ENCODE peak calls at places on chromosomes 3 and 15, in six cellular contexts. I is activated B cell treated with CpG ODN at 0.5 μM for 24 hours, Q is OCI-LY7, S is heart left ventricle, U is lower leg skin, C is adrenal gland. W is an unnamed sample.

GRCh38 chr15:70299931-70300858 is 202.5 kb upstream of the TLE3 start:
- DNase-seq in I (peak), Q (peak), S (no peak), U (no peak), C (no peak), W (no peak)

GRCh38 chr15:92882697-92883642 is 17.2 kb upstream of the CHD2 start:
- DNase-seq in I (no peak), Q (peak), S (peak), U (no peak), C (peak), W (no peak)

GRCh38 chr3:197209366-197210260 is 88.8 kb downstream of the DLG1 start:
- DNase-seq in I (no peak), Q (no peak), S (no peak), U (no peak), C (no peak), W (no peak)

GRCh38 chr3:5002174-5002870 is 23.1 kb downstream of the BHLHE40 start:
- DNase-seq in I (no peak), Q (no peak), S (no peak), U (no peak), C (no peak), W (peak)

GRCh38 chr3:153087595-153088566 is 74.1 kb upstream of the RAP2B start:
- DNase-seq in I (no peak), Q (no peak), S (peak), U (peak), C (no peak), W (no peak)

GRCh38 chr3:149247025-149247710 is 25.5 kb upstream of the CP start:
- DNase-seq in I (no peak), Q (peak), S (no peak), U (no peak), C (no peak), W (no peak)

GRCh38 chr3:193983846-193984245 is 152.1 kb upstream of the HES1 start:
- DNase-seq in I (no peak), Q (no peak), S (no peak), U (no peak), C (no peak), W (no peak)

GRCh38 chr15:99423186-99424130 is 142.3 kb upstream of the MEF2A start:
- DNase-seq in I (no peak), Q (no peak), S (no peak), U (no peak), C (no peak), W (no peak)

GRCh38 chr3:17030956-17031652 is 146.3 kb downstream of the PLCL2 start:
- DNase-seq in I (no peak), Q (peak), S (no peak), U (no peak), C (no peak), W (no peak)

GRCh38 chr3:127031845-127032244 is 48.9 kb downstream of the PLXNA1 start:
- DNase-seq in I (no peak), Q (no peak), S (no peak), U (no peak), C (no peak), W (no peak)

GRCh38 chr3:134106580-134106979 is 76.9 kb upstream of the SLCO2A1 start:
- DNase-seq in I (no peak), Q (no peak), S (no peak), U (no peak), C (no peak), W (no peak)

GRCh38 chr3:121975702-121976302 is 46.2 kb downstream of the ILDR1 start:
- DNase-seq in I (no peak), Q (no peak), S (no peak), U (no peak), C (no peak), W (no peak)
- TF ChIP-seq CTCF in I (no peak), Q (peak), S (no peak), U (no peak), C (no peak), W (peak)

DNA sequence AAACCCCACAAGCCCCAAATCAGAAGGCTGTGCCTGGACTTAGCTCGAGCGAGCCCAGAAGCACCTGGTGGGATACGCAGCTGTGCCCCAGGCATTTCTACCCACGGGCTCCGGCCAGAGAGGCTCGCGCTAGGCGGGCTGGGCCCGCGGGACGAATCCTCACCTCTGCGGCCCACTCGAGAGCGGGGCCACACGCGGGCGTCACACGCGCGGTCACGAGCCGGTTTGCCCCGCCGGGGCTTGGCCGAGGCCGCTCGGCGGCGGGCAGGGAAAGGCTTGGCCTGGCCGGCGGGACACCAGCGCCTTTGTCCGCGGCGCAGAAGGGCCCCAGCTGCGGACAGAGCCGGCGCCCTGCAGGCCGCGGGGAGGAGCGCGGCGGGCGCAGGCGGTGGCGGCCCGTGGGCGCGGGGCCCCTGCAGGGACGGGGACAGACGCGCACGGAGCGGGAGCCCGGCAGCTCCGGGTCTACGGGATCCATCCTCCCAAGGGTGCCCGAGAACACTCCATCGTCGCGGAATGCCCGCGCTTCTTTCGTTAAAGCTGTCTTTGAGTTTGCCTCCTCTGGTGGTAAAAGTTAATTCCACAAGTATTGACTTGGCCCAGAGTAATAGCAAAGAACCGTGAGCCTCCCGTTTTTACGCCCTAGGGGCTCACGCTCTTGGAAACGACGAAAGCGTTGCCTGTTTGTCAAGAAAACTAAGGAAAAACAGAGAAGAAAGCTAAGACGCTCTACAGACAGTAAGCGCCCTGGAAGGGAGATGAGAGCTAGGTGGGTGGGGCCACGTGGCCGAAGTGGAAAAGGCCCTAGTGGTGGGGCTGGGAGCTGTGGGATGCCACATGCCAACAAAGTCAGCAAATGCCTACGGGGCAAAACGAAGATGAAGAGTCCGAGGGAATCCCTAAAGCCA is 26.4 kb downstream of the TYRO3 start:
- DNase-seq in I (peak), Q (no peak), S (no peak), U (no peak), C (peak), W (no peak)
- TF ChIP-seq CTCF in I (no peak), Q (no peak), S (peak), U (no peak), C (peak), W (peak)

GRCh38 chr15:68277605-68278344 is at the start of gene FEM1B:
- DNase-seq in I (peak), Q (peak), S (peak), U (peak), C (peak), W (peak)
- TF ChIP-seq CTCF in I (no peak), Q (no peak), S (no peak), U (peak), C (no peak), W (no peak)

DNA sequence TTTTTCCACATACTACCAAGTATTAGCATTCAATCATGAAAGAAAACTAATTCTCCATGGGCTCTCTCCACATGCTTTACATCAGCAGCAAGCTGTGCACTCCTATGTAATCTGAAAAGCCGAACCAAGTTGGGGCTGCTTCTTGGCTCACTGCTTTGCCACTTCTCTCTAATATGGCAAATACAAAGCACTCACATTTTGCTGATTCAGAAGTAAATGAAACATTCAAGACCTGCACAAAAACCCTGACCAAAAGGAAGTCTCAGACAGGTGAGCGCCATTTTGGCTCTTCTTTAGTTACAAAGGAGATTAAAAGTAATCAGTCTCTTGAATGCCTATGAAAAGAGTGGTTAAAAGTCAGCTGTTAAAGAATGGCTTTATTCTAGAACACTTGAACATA is 915.2 kb downstream of the FHIT start:
- DNase-seq in I (no peak), Q (no peak), S (no peak), U (no peak), C (no peak), W (no peak)
- TF ChIP-seq CTCF in I (no peak), Q (no peak), S (no peak), U (no peak), C (no peak), W (no peak)

DNA sequence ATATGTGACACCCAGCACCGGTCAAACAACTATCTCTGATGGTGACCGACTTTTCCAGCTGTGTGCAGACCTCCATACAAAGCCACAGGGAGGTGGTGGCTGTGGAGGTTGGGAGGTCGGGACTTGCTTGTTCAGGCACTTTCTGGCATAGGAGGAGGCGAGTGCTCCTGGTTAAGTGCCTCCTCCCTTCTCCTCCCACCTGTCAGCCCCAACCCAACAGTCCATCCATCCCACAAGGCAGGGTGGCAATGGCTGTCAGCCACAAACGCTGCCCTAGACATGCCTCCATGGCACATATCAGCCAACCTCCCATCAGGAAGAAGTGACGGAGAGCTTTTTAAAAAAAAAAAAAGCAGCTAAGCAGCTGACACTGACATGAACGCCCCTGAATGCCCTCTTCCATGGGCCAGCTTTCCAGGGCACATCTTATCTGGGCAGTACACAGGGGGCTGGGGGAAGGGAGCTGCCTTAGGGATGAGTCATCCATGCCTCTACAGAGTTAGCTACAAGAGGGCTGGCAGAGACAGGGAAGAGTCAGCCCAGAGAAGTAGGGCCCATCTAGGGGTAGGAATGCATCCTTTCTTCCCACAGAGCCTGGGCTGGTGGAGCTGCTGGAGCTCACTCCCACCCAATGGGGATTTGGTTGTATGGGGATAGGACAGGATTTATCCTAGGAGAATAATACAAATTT is 41.2 kb downstream of the CCDC12 start:
- DNase-seq in I (no peak), Q (no peak), S (peak), U (peak), C (peak), W (peak)
- TF ChIP-seq CTCF in I (no peak), Q (no peak), S (peak), U (no peak), C (peak), W (no peak)

GRCh38 chr3:150567328-150567727 is 20.7 kb downstream of the EIF2A start:
- DNase-seq in I (no peak), Q (no peak), S (no peak), U (no peak), C (no peak), W (no peak)
- TF ChIP-seq CTCF in I (no peak), Q (no peak), S (no peak), U (no peak), C (no peak), W (no peak)